ENCODE peak calls at places on chromosome 22, in six cellular contexts. Y is skeletal muscle cell; R is coronary artery; F is activated naive CD4-positive, alpha-beta T cell; E is HTR-8/SVneo; U is activated gamma-delta T cell. N is an unnamed sample.

GRCh38 chr22:23207786-23208325 is 27.5 kb downstream of the BCR start:
- DNase-seq in U (no peak), Y (no peak), F (no peak), R (no peak), E (no peak), N (no peak)

GRCh38 chr22:29385305-29385704 is 3.1 kb downstream of the AP1B1 start:
- DNase-seq in Y (no peak), E (no peak), R (no peak), U (no peak), F (no peak), N (no peak)

GRCh38 chr22:24706732-24707476 is 67.6 kb downstream of the PIWIL3 start:
- DNase-seq in U (no peak), R (no peak), F (no peak), E (no peak), Y (no peak), N (no peak)

GRCh38 chr22:48707749-48708557 is 1119.7 kb downstream of the BRD1 start:
- DNase-seq in Y (no peak), E (no peak), F (no peak), R (no peak), U (no peak), N (no peak)

GRCh38 chr22:39142088-39142667 is 10.3 kb downstream of the CBX7 start:
- DNase-seq in Y (no peak), R (no peak), E (no peak), F (no peak), U (no peak), N (no peak)

GRCh38 chr22:42688241-42688913 is 32.3 kb downstream of the A4GALT start:
- DNase-seq in U (no peak), E (peak), R (peak), F (no peak), Y (peak), N (peak)

GRCh38 chr22:49324527-49325491 is 502.9 kb downstream of the BRD1 start:
- DNase-seq in R (peak), Y (no peak), E (no peak), F (no peak), U (no peak), N (no peak)

GRCh38 chr22:30717331-30717921 is 22.8 kb downstream of the OSBP2 start:
- DNase-seq in F (no peak), Y (peak), E (peak), U (no peak), R (no peak), N (peak)

GRCh38 chr22:25627271-25627848 is 62.9 kb downstream of the GRK3 start:
- DNase-seq in U (no peak), E (no peak), F (no peak), R (no peak), Y (no peak), N (peak)

GRCh38 chr22:50357756-50358155 is 14.6 kb downstream of the PPP6R2 start:
- DNase-seq in U (no peak), R (no peak), Y (no peak), E (no peak), F (no peak), N (no peak)

N was measured in fibroblast of pulmonary artery.